ENCODE peak calls at places on chromosomes 2 and 18, in nine cellular contexts. F is AG08396; G is CD4-positive, alpha-beta T cell; E is SW 1271; B is NCI-H1092; T is amygdala; J is psoas muscle; O is mesenchymal stem cell; H is nephron progenitor cell. Z is an unnamed sample.
A peak's percentile ranks its signal among the peaks of the same experiment; 100 is the strongest.

GRCh38 chr2:85156141-85156540 is 22.9 kb downstream of the TCF7L1 start:
- DNase-seq in F (no peak), G (no peak), E (no peak), B (no peak), T (no peak), J (no peak), O (no peak), H (no peak), Z (no peak)

GRCh38 chr2:213806125-213806726 is 522.0 kb downstream of the SPAG16 start:
- DNase-seq in F (no peak), G (no peak), E (peak; percentile 14), B (no peak), T (no peak), J (no peak), O (peak; percentile 36), H (no peak), Z (no peak)

GRCh38 chr2:160279813-160280465 is 79.9 kb upstream of the ITGB6 start:
- DNase-seq in F (no peak), G (no peak), E (no peak), B (no peak), T (no peak), J (no peak), O (no peak), H (no peak), Z (no peak)

GRCh38 chr2:234953116-234954031 is 1.6 kb downstream of the SH3BP4 start:
- DNase-seq in F (no peak), G (no peak), E (no peak), B (no peak), T (no peak), J (no peak), O (peak; percentile 40), H (no peak), Z (peak; percentile 47)

GRCh38 chr2:14756981-14757657 is 124.6 kb downstream of the LRATD1 start:
- DNase-seq in F (peak; percentile 75), G (no peak), E (peak; percentile 3), B (no peak), T (no peak), J (no peak), O (peak; percentile 76), H (no peak), Z (no peak)

GRCh38 chr2:7878786-7879515 is 802.9 kb upstream of the ID2 start:
- DNase-seq in F (no peak), G (no peak), E (no peak), B (no peak), T (no peak), J (no peak), O (no peak), H (peak; percentile 8), Z (no peak)

GRCh38 chr18:62281684-62282083 is 43.4 kb upstream of the TNFRSF11A start:
- DNase-seq in F (peak; percentile 9), G (no peak), E (peak; percentile 41), B (no peak), T (no peak), J (no peak), O (peak; percentile 40), H (no peak), Z (no peak)

GRCh38 chr2:186718895-186719294 is 25.0 kb downstream of the FAM171B start:
- DNase-seq in F (no peak), G (no peak), E (no peak), B (no peak), T (no peak), J (no peak), O (no peak), H (no peak), Z (no peak)

GRCh38 chr2:241901018-241901380 is 31.5 kb downstream of the RTP5 start:
- DNase-seq in F (no peak), G (no peak), E (no peak), B (no peak), T (no peak), J (no peak), O (no peak), H (no peak), Z (peak; percentile 33)

GRCh38 chr2:128602699-128603101 is 284.0 kb upstream of the HS6ST1 start:
- DNase-seq in F (no peak), G (no peak), E (no peak), B (no peak), T (no peak), J (no peak), O (no peak), H (no peak), Z (peak; percentile 68)

GRCh38 chr2:39787950-39788349 is 8.9 kb upstream of the THUMPD2 start:
- DNase-seq in F (no peak), G (no peak), E (no peak), B (no peak), T (no peak), J (no peak), O (no peak), H (no peak), Z (no peak)

GRCh38 chr2:40259900-40260299 is 192.0 kb downstream of the SLC8A1 start:
- DNase-seq in F (no peak), G (no peak), E (no peak), B (no peak), T (no peak), J (no peak), O (no peak), H (no peak), Z (no peak)

GRCh38 chr2:41896186-41896846 is 151.5 kb upstream of the PKDCC start:
- DNase-seq in F (no peak), G (no peak), E (no peak), B (no peak), T (no peak), J (no peak), O (no peak), H (no peak), Z (no peak)

GRCh38 chr2:157830696-157831570 is 45.2 kb downstream of the ACVR1 start:
- DNase-seq in F (peak; percentile 70), G (no peak), E (peak; percentile 57), B (no peak), T (no peak), J (no peak), O (peak; percentile 94), H (no peak), Z (no peak)

GRCh38 chr18:54358495-54358793 is 738 bp downstream of the C18orf54 start:
- DNase-seq in F (no peak), G (no peak), E (peak; percentile 38), B (no peak), T (no peak), J (no peak), O (no peak), H (no peak), Z (no peak)

GRCh38 chr2:19649107-19649506 is 252.7 kb downstream of the TTC32 start:
- DNase-seq in F (no peak), G (no peak), E (no peak), B (no peak), T (no peak), J (no peak), O (peak; percentile 46), H (no peak), Z (no peak)